ENCODE peak calls at places on chromosomes 12 and 14, in seven cellular contexts. H is AG10803, U is heart left ventricle, M is ovary, D is stomach, W is cardiac fibroblast, J is adrenal gland. L is an unnamed sample.

GRCh38 chr12:48966177-48966890 is 5.2 kb downstream of the WNT10B start:
- DNase-seq in H (no peak), U (no peak), M (no peak), D (no peak), W (no peak), J (no peak), L (no peak)

GRCh38 chr14:104460920-104461651 is 118.5 kb upstream of the C14orf180 start:
- DNase-seq in H (no peak), U (no peak), M (peak; percentile 88), D (no peak), W (no peak), J (no peak), L (no peak)

GRCh38 chr14:103688906-103689902 is 26.0 kb downstream of the XRCC3 start:
- DNase-seq in H (no peak), U (peak; percentile 64), M (peak; percentile 81), D (no peak), W (peak; percentile 78), J (peak; percentile 83), L (no peak)

GRCh38 chr14:79466938-79467527 is 744.3 kb downstream of the DIO2 start:
- DNase-seq in H (no peak), U (no peak), M (no peak), D (no peak), W (no peak), J (no peak), L (no peak)

GRCh38 chr14:90785474-90785873 is 30.8 kb downstream of the TTC7B start:
- DNase-seq in H (peak; percentile 34), U (peak; percentile 67), M (no peak), D (peak; percentile 46), W (peak; percentile 68), J (peak; percentile 51), L (no peak)

GRCh38 chr12:96044017-96044985 is 8.9 kb upstream of the LTA4H start:
- DNase-seq in H (peak; percentile 75), U (no peak), M (no peak), D (no peak), W (peak; percentile 74), J (no peak), L (no peak)

GRCh38 chr12:115461401-115461800 is 777.4 kb upstream of the TBX3 start:
- DNase-seq in H (no peak), U (no peak), M (no peak), D (no peak), W (no peak), J (no peak), L (no peak)

GRCh38 chr12:50088577-50089335 is 3.6 kb downstream of the SMARCD1 start:
- DNase-seq in H (no peak), U (no peak), M (no peak), D (peak; percentile 68), W (peak; percentile 61), J (peak; percentile 52), L (no peak)

GRCh38 chr12:113359939-113360748 is 1.8 kb downstream of the PLBD2 start:
- DNase-seq in H (peak; percentile 21), U (no peak), M (no peak), D (no peak), W (peak; percentile 12), J (peak; percentile 83), L (no peak)

GRCh38 chr12:49909826-49910225 is 6.1 kb upstream of the FAIM2 start:
- DNase-seq in H (no peak), U (no peak), M (peak; percentile 41), D (peak; percentile 77), W (peak; percentile 39), J (peak; percentile 95), L (no peak)

GRCh38 chr12:113512568-113512967 is 40.9 kb upstream of the LHX5 start:
- DNase-seq in H (no peak), U (no peak), M (no peak), D (no peak), W (no peak), J (no peak), L (no peak)

GRCh38 chr12:46983959-46984833 is 95.2 kb upstream of the PCED1B start:
- DNase-seq in H (peak; percentile 74), U (no peak), M (no peak), D (no peak), W (peak; percentile 82), J (peak; percentile 41), L (no peak)

GRCh38 chr12:89824822-89825221 is 116.2 kb upstream of the ATP2B1 start:
- DNase-seq in H (no peak), U (no peak), M (no peak), D (no peak), W (no peak), J (no peak), L (no peak)

GRCh38 chr12:28767836-28768348 is 381.2 kb upstream of the FAR2 start:
- DNase-seq in H (no peak), U (no peak), M (no peak), D (no peak), W (peak; percentile 12), J (no peak), L (no peak)

GRCh38 chr12:10466311-10466710 is 13.1 kb upstream of the KLRC1 start:
- DNase-seq in H (no peak), U (no peak), M (no peak), D (no peak), W (no peak), J (no peak), L (no peak)

GRCh38 chr14:89310211-89310610 is 106.8 kb downstream of the FOXN3 start:
- DNase-seq in H (no peak), U (no peak), M (no peak), D (no peak), W (no peak), J (peak; percentile 67), L (no peak)

GRCh38 chr14:89304972-89305703 is 111.9 kb downstream of the FOXN3 start:
- DNase-seq in H (peak; percentile 76), U (no peak), M (peak; percentile 57), D (no peak), W (peak; percentile 89), J (peak; percentile 49), L (no peak)

GRCh38 chr14:89307409-89307808 is 109.6 kb downstream of the FOXN3 start:
- DNase-seq in H (no peak), U (no peak), M (no peak), D (no peak), W (no peak), J (no peak), L (no peak)

GRCh38 chr14:89309670-89310177 is 107.3 kb downstream of the FOXN3 start:
- DNase-seq in H (no peak), U (no peak), M (no peak), D (no peak), W (no peak), J (no peak), L (no peak)

DNA sequence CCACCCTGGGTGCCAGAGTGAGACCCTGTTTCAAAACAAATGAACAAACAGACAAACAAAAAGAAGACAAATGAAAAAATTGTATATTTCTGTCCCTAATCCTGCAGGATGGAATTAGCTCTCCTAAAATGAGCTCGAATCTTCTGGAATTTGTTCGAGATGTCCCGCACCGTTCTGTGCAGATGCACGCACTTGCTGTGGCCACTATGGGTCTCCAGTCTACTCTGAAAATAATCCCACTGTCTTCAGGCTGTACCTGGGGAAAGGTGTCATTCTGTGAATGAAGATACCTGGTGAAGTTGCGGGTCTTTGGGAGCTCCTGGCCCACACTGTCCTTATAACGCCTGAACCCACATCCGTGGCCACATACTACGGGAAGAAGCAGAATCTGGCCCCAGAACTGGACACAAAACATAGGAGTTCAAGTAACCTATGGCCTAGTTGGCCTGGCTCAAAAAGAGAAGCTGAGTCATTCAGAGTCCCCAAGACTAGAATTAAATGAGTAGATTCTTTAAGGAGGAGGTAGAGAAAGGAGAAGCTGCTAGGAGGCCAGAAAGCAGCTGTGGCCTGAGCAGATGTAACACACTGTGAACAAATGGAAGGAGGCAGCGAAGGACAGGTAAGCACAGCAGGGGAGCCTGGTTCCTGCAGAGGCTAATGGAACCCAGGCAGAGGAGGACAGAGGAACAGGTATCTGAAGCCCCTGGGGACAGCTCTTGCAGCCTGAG is 108.6 kb downstream of the FOXN3 start:
- DNase-seq in H (peak; percentile 29), U (no peak), M (no peak), D (no peak), W (peak; percentile 35), J (peak; percentile 44), L (no peak)
- TF ChIP-seq CTCF in H (no peak), U (no peak), M (no peak), D (no peak), W (no peak), J (no peak), L (no peak)

GRCh38 chr12:26614217-26614616 is 218.8 kb downstream of the ITPR2 start:
- DNase-seq in H (peak; percentile 37), U (no peak), M (peak; percentile 51), D (no peak), W (peak; percentile 50), J (no peak), L (no peak)
- TF ChIP-seq CTCF in H (peak; percentile 69), U (peak; percentile 49), M (no peak), D (no peak), W (peak; percentile 73), J (peak; percentile 44), L (peak; percentile 15)

GRCh38 chr12:17511369-17511768 is 578.6 kb downstream of the RERGL start:
- DNase-seq in H (no peak), U (no peak), M (no peak), D (no peak), W (no peak), J (no peak), L (no peak)
- TF ChIP-seq CTCF in H (no peak), U (no peak), M (no peak), D (no peak), W (no peak), J (no peak), L (no peak)

DNA sequence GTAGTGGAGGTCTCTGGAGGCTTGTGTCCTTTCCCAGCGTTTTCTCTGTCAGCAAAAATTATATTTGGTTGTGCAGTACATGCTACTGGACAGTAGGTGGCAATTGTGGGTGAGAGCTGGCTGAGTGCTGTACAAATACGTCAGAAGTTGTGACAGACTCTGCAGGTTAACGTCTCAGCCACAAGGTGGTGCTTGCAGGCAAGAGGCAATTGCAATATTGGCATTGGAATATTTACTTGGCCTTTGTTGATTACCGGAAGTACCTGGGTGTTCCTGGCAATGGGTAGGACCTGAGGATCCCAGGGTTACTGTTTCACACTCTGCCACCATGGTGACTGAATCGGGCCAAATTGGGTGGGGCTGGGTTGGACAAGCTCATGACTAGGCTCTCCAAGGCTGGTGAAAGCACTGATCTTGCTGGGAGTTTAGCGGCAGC is 333.9 kb upstream of the LMO3 start:
- DNase-seq in H (peak; percentile 42), U (no peak), M (no peak), D (peak; percentile 44), W (peak; percentile 52), J (peak; percentile 27), L (no peak)
- TF ChIP-seq CTCF in H (peak; percentile 45), U (no peak), M (no peak), D (peak; percentile 63), W (peak; percentile 87), J (peak; percentile 37), L (no peak)